ENCODE peak calls at places on chromosome 4, in four cellular contexts. K is epithelial cell of esophagus, F is choroid plexus epithelial cell, Q is mucosa of descending colon. Z is an unnamed sample.
A peak's percentile ranks its signal among the peaks of the same experiment; 100 is the strongest.

GRCh38 chr4:8847764-8848163 is 23.9 kb downstream of the HMX1 start:
- DNase-seq in Q (no peak), K (no peak), F (peak; percentile 52), Z (no peak)

GRCh38 chr4:179817317-179817716 is 2375.1 kb upstream of the AGA start:
- DNase-seq in K (no peak), F (no peak), Q (no peak), Z (no peak)

GRCh38 chr4:153788064-153788418 is 842 bp downstream of the SFRP2 start:
- DNase-seq in Q (no peak), F (no peak), K (no peak), Z (no peak)

GRCh38 chr4:107036602-107037151 is 564 bp upstream of the DKK2 start:
- DNase-seq in K (no peak), F (no peak), Q (no peak), Z (peak; percentile 17)

GRCh38 chr4:20252656-20253271 is 1.1 kb downstream of the SLIT2 start:
- DNase-seq in Q (no peak), F (peak; percentile 47), K (peak; percentile 23), Z (peak; percentile 48)

GRCh38 chr4:169823685-169824084 is 65.9 kb upstream of the HPF1 start:
- DNase-seq in Q (peak; percentile 52), K (peak; percentile 83), F (peak; percentile 81), Z (peak; percentile 70)

GRCh38 chr4:159541143-159541542 is 438.3 kb downstream of the RAPGEF2 start:
- DNase-seq in F (no peak), K (no peak), Q (no peak), Z (no peak)

GRCh38 chr4:30721353-30722091 is 1.4 kb downstream of the PCDH7 start:
- DNase-seq in Q (peak; percentile 24), F (peak; percentile 36), K (peak; percentile 64), Z (peak; percentile 34)

GRCh38 chr4:11640584-11640983 is 211.9 kb upstream of the HS3ST1 start:
- DNase-seq in F (no peak), Q (no peak), K (no peak), Z (no peak)

GRCh38 chr4:145805490-145805889 is 125.5 kb downstream of the C4orf51 start:
- DNase-seq in F (peak; percentile 84), Q (no peak), K (peak; percentile 27), Z (peak; percentile 53)

GRCh38 chr4:156298230-156298629 is 344.6 kb upstream of the CTSO start:
- DNase-seq in K (peak; percentile 35), F (peak; percentile 92), Q (peak; percentile 9), Z (no peak)

GRCh38 chr4:155735506-155735905 is 23.3 kb upstream of the GUCY1B1 start:
- DNase-seq in Q (no peak), F (peak; percentile 18), K (no peak), Z (no peak)

GRCh38 chr4:177673980-177674504 is 231.8 kb upstream of the AGA start:
- DNase-seq in Q (no peak), K (no peak), F (no peak), Z (no peak)

GRCh38 chr4:17447675-17448298 is 64.1 kb downstream of the QDPR start:
- DNase-seq in Q (peak; percentile 82), K (peak; percentile 78), F (peak; percentile 91), Z (peak; percentile 84)

GRCh38 chr4:102157984-102158383 is 187.3 kb downstream of the SLC39A8 start:
- DNase-seq in K (no peak), F (no peak), Q (no peak), Z (no peak)

GRCh38 chr4:40046311-40046980 is 10.2 kb upstream of the N4BP2 start:
- DNase-seq in Q (peak; percentile 82), K (peak; percentile 50), F (peak; percentile 93), Z (peak; percentile 72)

GRCh38 chr4:133385161-133385954 is 236.3 kb downstream of the PCDH10 start:
- DNase-seq in F (no peak), K (no peak), Q (no peak), Z (no peak)

GRCh38 chr4:48129307-48130014 is 4.6 kb downstream of the TXK start:
- DNase-seq in K (no peak), F (no peak), Q (peak; percentile 41), Z (no peak)

GRCh38 chr4:102518703-102519131 is 17.6 kb downstream of the NFKB1 start:
- DNase-seq in K (no peak), F (peak; percentile 75), Q (no peak), Z (no peak)

GRCh38 chr4:15303052-15303641 is 124.7 kb upstream of the C1QTNF7 start:
- DNase-seq in Q (no peak), F (peak; percentile 94), K (peak; percentile 83), Z (no peak)

GRCh38 chr4:48015678-48016077 is 803 bp downstream of the CNGA1 start:
- DNase-seq in Q (peak; percentile 40), K (peak; percentile 11), F (no peak), Z (no peak)

GRCh38 chr4:38488891-38489861 is 174.8 kb upstream of the KLF3 start:
- DNase-seq in F (peak; percentile 42), K (no peak), Q (peak; percentile 28), Z (no peak)

GRCh38 chr4:42673084-42673429 is 16.2 kb upstream of the ATP8A1 start:
- DNase-seq in K (peak; percentile 72), F (peak; percentile 1), Q (no peak), Z (peak; percentile 78)

GRCh38 chr4:37320518-37321235 is 76.1 kb downstream of the NWD2 start:
- DNase-seq in Q (no peak), K (no peak), F (no peak), Z (no peak)

GRCh38 chr4:76198411-76199237 is 15.0 kb downstream of the SCARB2 start:
- DNase-seq in K (peak; percentile 63), Q (peak; percentile 91), F (peak; percentile 87), Z (peak; percentile 73)

GRCh38 chr4:125388653-125389052 is 73.9 kb downstream of the FAT4 start:
- DNase-seq in Q (no peak), F (peak; percentile 86), K (peak; percentile 71), Z (peak; percentile 64)

GRCh38 chr4:152667781-152668180 is 12.0 kb downstream of the TMEM154 start:
- DNase-seq in F (no peak), Q (no peak), K (no peak), Z (no peak)

GRCh38 chr4:125062079-125062478 is 252.7 kb upstream of the FAT4 start:
- DNase-seq in F (no peak), K (no peak), Q (no peak), Z (no peak)

GRCh38 chr4:188341428-188341827 is 202.2 kb downstream of the TRIML1 start:
- DNase-seq in K (no peak), Q (no peak), F (no peak), Z (no peak)

GRCh38 chr4:99723555-99724450 is 66.2 kb upstream of the C4orf54 start:
- DNase-seq in F (peak; percentile 49), K (peak; percentile 93), Q (peak; percentile 21), Z (peak; percentile 93)

GRCh38 chr4:133493776-133494175 is 344.7 kb downstream of the PCDH10 start:
- DNase-seq in K (peak; percentile 51), F (peak; percentile 8), Q (no peak), Z (no peak)

GRCh38 chr4:142100941-142101340 is 464.6 kb downstream of the IL15 start:
- DNase-seq in F (no peak), K (no peak), Q (no peak), Z (no peak)
- TF ChIP-seq CTCF in F (no peak), K (no peak), Q (no peak), Z (no peak)

GRCh38 chr4:139508581-139509237 is 47.3 kb downstream of the SETD7 start:
- DNase-seq in K (no peak), Q (no peak), F (no peak), Z (no peak)

GRCh38 chr4:139506774-139507173 is 49.2 kb downstream of the SETD7 start:
- DNase-seq in F (no peak), K (no peak), Q (no peak), Z (no peak)

GRCh38 chr4:139514382-139515059 is 41.5 kb downstream of the SETD7 start:
- DNase-seq in Q (no peak), F (no peak), K (no peak), Z (no peak)

GRCh38 chr4:139511320-139511719 is 44.7 kb downstream of the SETD7 start:
- DNase-seq in F (no peak), K (peak; percentile 15), Q (no peak), Z (no peak)

GRCh38 chr4:139509727-139510410 is 46.1 kb downstream of the SETD7 start:
- DNase-seq in Q (peak; percentile 17), K (peak; percentile 32), F (peak; percentile 54), Z (peak; percentile 29)
- TF ChIP-seq CTCF in Q (no peak), K (peak; percentile 62), F (peak; percentile 73), Z (peak; percentile 21)

GRCh38 chr4:122221322-122221721 is 69.2 kb downstream of the BLTP1 start:
- DNase-seq in F (no peak), Q (no peak), K (no peak), Z (no peak)

GRCh38 chr4:122219356-122219755 is 67.2 kb downstream of the BLTP1 start:
- DNase-seq in F (no peak), K (no peak), Q (no peak), Z (no peak)

GRCh38 chr4:122224348-122224747 is 72.2 kb downstream of the BLTP1 start:
- DNase-seq in Q (peak; percentile 13), K (peak; percentile 11), F (peak; percentile 48), Z (peak; percentile 40)

GRCh38 chr4:122212880-122213279 is 60.7 kb downstream of the BLTP1 start:
- DNase-seq in F (peak; percentile 18), K (no peak), Q (no peak), Z (no peak)

DNA sequence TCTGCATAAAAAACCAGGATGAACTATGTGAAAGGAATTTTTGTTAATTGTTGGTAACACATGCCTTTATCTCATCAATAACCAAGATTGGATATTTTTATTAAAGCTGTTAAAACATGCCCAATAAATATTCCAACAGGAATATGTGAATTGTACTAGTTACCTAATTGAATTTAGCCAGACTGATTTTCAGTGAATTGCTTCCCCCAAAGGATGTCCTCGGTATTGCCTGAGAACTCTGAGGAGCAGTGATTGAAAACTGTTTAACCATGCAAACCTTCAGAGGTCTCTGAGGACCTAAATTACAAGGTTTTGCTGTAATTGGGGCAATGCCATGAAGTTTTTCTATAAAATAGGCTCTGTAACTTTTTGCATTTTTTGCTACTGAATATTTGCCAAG is 66.6 kb downstream of the BLTP1 start:
- DNase-seq in K (peak; percentile 6), F (peak; percentile 31), Q (no peak), Z (peak; percentile 23)
- TF ChIP-seq CTCF in K (peak; percentile 37), F (peak; percentile 51), Q (no peak), Z (no peak)

DNA sequence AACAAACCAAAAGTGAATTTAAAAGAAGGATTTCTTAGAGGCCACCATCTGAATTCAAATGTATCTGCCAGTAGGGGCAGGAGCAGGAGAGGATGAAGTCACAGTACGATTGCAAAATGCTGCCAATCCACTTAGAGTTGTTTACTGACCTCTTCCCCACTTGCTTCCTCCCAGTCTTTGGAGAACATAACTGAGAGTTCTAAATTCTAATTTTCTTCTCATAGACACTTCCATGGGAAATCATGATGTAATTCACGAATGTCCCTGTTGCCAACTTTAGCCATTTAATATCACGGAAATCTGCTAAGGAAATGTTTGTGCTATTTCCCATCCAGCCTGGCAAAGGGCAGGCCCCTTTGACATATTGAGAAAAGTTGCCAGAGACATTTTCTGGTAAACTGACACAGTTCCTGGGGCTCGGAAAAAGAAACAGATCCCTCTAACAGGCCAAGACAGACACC is 33.6 kb upstream of the NOCT start:
- DNase-seq in F (peak; percentile 95), Q (peak; percentile 26), K (peak; percentile 70), Z (peak; percentile 69)
- TF ChIP-seq CTCF in F (peak; percentile 57), Q (no peak), K (peak; percentile 43), Z (no peak)

GRCh38 chr4:7434766-7435150 is at the start of gene PSAPL1:
- DNase-seq in K (no peak), Q (peak; percentile 30), F (peak; percentile 31), Z (peak; percentile 76)
- TF ChIP-seq CTCF in K (no peak), Q (no peak), F (no peak), Z (no peak)